ENCODE peak calls at places on chromosome 16, in four cellular contexts. G is tibial nerve; Z is CD8-positive, alpha-beta T cell; Y is foreskin fibroblast. O is an unnamed sample.

GRCh38 chr16:89383095-89384003 is 107.0 kb downstream of the ANKRD11 start:
- DNase-seq in G (no peak), Z (no peak), Y (peak; percentile 73), O (peak; percentile 21)

GRCh38 chr16:11989238-11990160 is 13.0 kb downstream of the SNX29 start:
- DNase-seq in G (no peak), Z (no peak), Y (no peak), O (no peak)

GRCh38 chr16:35651841-35652240 is 2192.4 kb downstream of the TP53TG3F start:
- DNase-seq in G (no peak), Z (no peak), Y (no peak), O (no peak)

GRCh38 chr16:9739301-9739700 is 442.9 kb downstream of the GRIN2A start:
- DNase-seq in G (no peak), Z (no peak), Y (no peak), O (no peak)

GRCh38 chr16:11015607-11016006 is 71.2 kb downstream of the CLEC16A start:
- DNase-seq in G (no peak), Z (no peak), Y (no peak), O (no peak)

GRCh38 chr16:81567987-81568748 is 123.6 kb downstream of the CMIP start:
- DNase-seq in G (no peak), Z (no peak), Y (peak; percentile 84), O (no peak)

GRCh38 chr16:15752717-15753488 is 102.9 kb downstream of the NDE1 start:
- DNase-seq in G (no peak), Z (no peak), Y (no peak), O (no peak)

GRCh38 chr16:85316321-85316919 is 204.1 kb upstream of the CIBAR2 start:
- DNase-seq in G (no peak), Z (no peak), Y (peak; percentile 77), O (peak; percentile 62)

GRCh38 chr16:12423151-12423550 is 380.5 kb downstream of the CPPED1 start:
- DNase-seq in G (no peak), Z (no peak), Y (peak; percentile 14), O (no peak)

GRCh38 chr16:70437017-70437581 is 1.8 kb downstream of the ST3GAL2 start:
- DNase-seq in G (no peak), Z (no peak), Y (peak; percentile 93), O (no peak)

GRCh38 chr16:80899804-80900592 is 95.6 kb upstream of the CDYL2 start:
- DNase-seq in G (peak; percentile 73), Z (no peak), Y (peak; percentile 47), O (no peak)

GRCh38 chr16:11949527-11949926 is 7.7 kb upstream of the NPIPB2 start:
- DNase-seq in G (no peak), Z (no peak), Y (peak; percentile 81), O (no peak)

GRCh38 chr16:56608043-56608875 is at the start of gene MT2A:
- DNase-seq in G (peak; percentile 92), Z (peak; percentile 68), Y (peak; percentile 100), O (peak; percentile 62)
- TF ChIP-seq CTCF in G (no peak), Z (no peak), Y (no peak), O (no peak)

GRCh38 chr16:18943414-18943813 is 17.2 kb upstream of the SMG1 start:
- DNase-seq in G (no peak), Z (no peak), Y (no peak), O (no peak)
- TF ChIP-seq CTCF in G (no peak), Z (no peak), Y (no peak), O (no peak)

DNA sequence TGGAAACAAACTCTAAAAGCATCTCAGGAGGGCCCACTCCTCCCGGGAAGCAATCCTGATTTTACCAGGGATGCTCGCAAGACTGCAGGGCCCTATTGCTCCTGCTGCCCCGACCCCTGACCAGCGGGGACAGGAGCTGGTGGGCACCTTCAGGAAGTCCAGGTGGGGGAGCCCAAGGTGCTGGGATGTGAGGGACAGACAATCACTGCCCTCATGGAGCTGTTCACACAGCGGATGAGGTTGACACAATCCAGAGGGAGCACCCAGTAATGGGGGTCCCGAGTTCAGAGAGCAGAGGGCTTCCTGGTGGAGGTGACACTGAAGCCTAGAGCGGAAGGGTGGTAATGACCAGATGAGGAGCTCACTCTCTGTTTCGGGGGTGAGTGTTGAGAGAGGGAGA is 126.2 kb downstream of the FOXL1 start:
- DNase-seq in G (no peak), Z (no peak), Y (no peak), O (no peak)
- TF ChIP-seq CTCF in G (no peak), Z (no peak), Y (no peak), O (no peak)

DNA sequence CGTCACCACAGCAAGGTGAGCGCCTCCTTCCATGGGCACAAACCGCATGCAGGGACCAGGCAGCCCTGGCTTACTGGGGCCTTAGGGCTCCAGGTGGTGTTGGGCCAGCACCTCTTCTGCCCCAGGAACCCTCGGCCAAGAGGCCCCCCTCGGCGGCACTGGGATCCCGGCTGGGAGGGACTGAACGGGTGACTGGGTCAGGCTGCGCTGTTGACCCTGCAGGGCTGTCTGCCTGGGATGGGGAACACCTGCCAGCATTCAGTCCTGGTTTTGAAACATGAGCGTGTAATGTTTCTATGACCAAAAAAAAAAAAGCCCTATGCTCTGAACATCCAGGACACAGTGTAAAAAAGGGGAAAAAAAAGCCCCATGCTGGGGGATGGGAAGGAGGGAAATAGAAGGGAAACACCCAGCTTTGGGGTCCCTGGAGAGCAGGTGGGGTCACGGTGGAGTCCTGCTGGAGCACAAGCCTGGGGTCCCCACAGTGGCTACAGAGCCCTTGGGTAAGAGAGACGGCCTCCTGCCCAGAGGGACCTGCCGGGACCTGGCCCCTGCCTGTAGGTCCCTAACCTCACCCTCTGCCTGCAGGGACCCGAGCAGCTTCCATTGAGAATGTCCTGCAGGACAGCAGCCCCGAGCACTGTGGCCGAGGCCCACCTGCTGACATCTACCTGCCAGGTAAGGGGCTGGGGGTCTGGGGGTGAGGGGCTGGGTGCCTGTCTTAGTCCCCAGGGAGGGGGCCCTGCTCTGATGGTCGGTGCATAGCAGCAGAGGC is 9.9 kb upstream of the NUDT16L1 start:
- DNase-seq in G (no peak), Z (no peak), Y (no peak), O (no peak)
- TF ChIP-seq CTCF in G (no peak), Z (no peak), Y (no peak), O (no peak)

GRCh38 chr16:14641877-14642276 is 9.1 kb downstream of the BFAR start:
- DNase-seq in G (no peak), Z (no peak), Y (no peak), O (no peak)
- TF ChIP-seq CTCF in G (no peak), Z (no peak), Y (no peak), O (no peak)

O was measured in progenitor cell of endocrine pancreas.